ENCODE peak calls at places on chromosomes 4 and X, in five cellular contexts. G is HFF-Myc, S is prostate gland, A is fibroblast of the aortic adventitia, N is PC-3. W is an unnamed sample.
A peak's percentile ranks its signal among the peaks of the same experiment; 100 is the strongest.

GRCh38 chr4:146330392-146330791 is 116.1 kb downstream of the REELD1 start:
- DNase-seq in S (no peak), G (no peak), N (peak; percentile 68), A (peak; percentile 32), W (no peak)

GRCh38 chr4:184503869-184504300 is 29.5 kb upstream of the IRF2 start:
- DNase-seq in N (no peak), G (peak; percentile 3), A (no peak), S (no peak), W (no peak)

GRCh38 chrX:7062912-7063311 is 84.6 kb upstream of the STS start:
- DNase-seq in G (no peak), S (no peak), A (no peak), N (no peak), W (no peak)

GRCh38 chrX:154452823-154453222 is 5.3 kb upstream of the PLXNA3 start:
- DNase-seq in N (no peak), A (no peak), S (no peak), G (no peak), W (no peak)

GRCh38 chrX:126165721-126166401 is at the start of gene DCAF12L2:
- DNase-seq in S (no peak), N (no peak), A (no peak), G (no peak), W (no peak)

GRCh38 chrX:24934279-24934678 is 81.5 kb downstream of the ARX start:
- DNase-seq in N (no peak), A (no peak), G (no peak), S (no peak), W (no peak)

GRCh38 chr4:114019276-114019971 is 40.0 kb upstream of the ARSJ start:
- DNase-seq in G (no peak), A (peak; percentile 66), N (no peak), S (no peak), W (no peak)

GRCh38 chr4:21593268-21594002 is 355.1 kb downstream of the KCNIP4 start:
- DNase-seq in A (no peak), N (no peak), S (no peak), G (peak; percentile 6), W (no peak)

GRCh38 chr4:187090401-187090800 is 366.7 kb upstream of the FAT1 start:
- DNase-seq in A (no peak), S (no peak), N (no peak), G (peak; percentile 6), W (no peak)

GRCh38 chrX:43474321-43474720 is 181.8 kb upstream of the MAOA start:
- DNase-seq in S (no peak), A (no peak), G (no peak), N (peak; percentile 52), W (no peak)

GRCh38 chr4:169420291-169420690 is 149.5 kb upstream of the SH3RF1 start:
- DNase-seq in S (no peak), N (no peak), A (no peak), G (no peak), W (no peak)

GRCh38 chr4:102438873-102439614 is 62.1 kb upstream of the NFKB1 start:
- DNase-seq in N (peak; percentile 78), A (peak; percentile 97), G (peak; percentile 85), S (peak; percentile 44), W (peak; percentile 93)

GRCh38 chr4:25481648-25482047 is 104.6 kb downstream of the ANAPC4 start:
- DNase-seq in N (no peak), S (no peak), G (no peak), A (no peak), W (no peak)

GRCh38 chr4:158020175-158020574 is 152.7 kb downstream of the GASK1B start:
- DNase-seq in A (peak; percentile 90), G (peak; percentile 97), S (peak; percentile 70), N (peak; percentile 75), W (peak; percentile 85)

DNA sequence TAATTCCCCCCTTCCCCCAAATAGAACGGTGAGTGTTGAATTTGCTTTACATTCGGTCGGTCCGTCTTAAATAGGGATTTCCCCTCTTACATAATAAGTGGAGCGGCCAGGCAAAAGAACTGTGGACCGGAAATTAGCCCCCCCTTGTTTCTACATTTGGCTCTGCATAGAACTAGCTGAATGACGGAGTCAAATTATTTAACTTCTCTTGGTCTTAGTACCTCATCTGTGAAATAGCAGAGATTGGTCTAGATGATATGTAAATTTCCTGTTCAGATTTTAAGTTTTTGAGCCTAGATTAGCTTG is 1.3 kb downstream of the SPATA18 start:
- DNase-seq in N (no peak), S (peak; percentile 23), G (no peak), A (peak; percentile 28), W (no peak)
- H3K4me3 ChIP-seq in N (no peak overlapping the region), S (peak overlapping the region; percentile 48), G (peak overlapping the region; percentile 67), A (peak overlapping the region; percentile 74), W (peak overlapping the region; percentile 49)

GRCh38 chr4:139605516-139605915 is 49.5 kb upstream of the SETD7 start:
- DNase-seq in N (no peak), S (no peak), A (no peak), G (no peak), W (no peak)

GRCh38 chr4:139606600-139607301 is 50.7 kb upstream of the SETD7 start:
- DNase-seq in A (peak; percentile 74), G (no peak), N (peak; percentile 54), S (no peak), W (no peak)

GRCh38 chr4:139600662-139601061 is 44.6 kb upstream of the SETD7 start:
- DNase-seq in G (no peak), N (no peak), S (no peak), A (no peak), W (no peak)

GRCh38 chr4:139607302-139608060 is 51.5 kb upstream of the SETD7 start:
- DNase-seq in A (peak; percentile 27), N (no peak), G (no peak), S (no peak), W (no peak)

DNA sequence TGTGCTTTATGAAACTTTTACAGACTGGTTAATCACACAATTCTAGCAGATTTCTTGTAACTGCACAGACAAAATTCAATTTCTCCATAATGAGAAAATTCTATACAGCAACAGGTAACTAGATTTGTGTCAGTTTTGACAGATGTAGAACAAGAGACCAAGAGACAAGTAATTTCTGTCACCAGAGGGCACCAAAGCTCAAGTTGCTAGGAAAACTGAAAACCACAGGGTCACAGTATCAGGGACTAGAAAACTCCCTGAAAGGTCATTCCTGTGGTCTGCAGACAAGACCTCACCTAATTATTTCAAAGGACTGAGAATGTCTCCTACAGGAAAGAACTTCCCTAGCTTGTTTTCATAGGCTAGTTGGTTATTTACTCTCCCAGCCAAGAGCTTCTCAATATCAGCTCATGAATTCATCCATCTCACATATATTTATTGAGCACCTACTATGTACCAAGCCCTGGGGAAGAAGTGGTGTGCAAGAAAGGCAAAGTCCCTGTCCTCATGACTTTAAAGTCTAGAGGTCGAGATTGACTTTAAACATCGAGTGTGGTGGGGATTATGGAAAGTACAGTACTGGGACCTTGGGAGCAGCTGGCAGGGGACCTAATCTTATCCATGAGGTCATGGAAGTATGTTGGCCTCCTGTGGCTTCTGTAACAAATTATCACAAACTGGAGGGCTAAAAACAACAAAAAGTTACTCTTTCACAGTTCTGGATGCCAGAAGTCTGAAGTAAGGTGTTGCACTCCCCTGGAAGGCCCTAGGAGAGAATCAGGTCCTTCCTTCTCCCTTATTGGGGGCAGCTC is 47.8 kb upstream of the SETD7 start:
- DNase-seq in G (peak; percentile 46), A (peak; percentile 73), N (peak; percentile 73), S (peak; percentile 43), W (no peak)
- TF ChIP-seq CTCF in G (peak; percentile 61), A (peak; percentile 71), N (peak; percentile 75), S (peak; percentile 62), W (peak; percentile 58)

GRCh38 chr4:53508446-53508845 is 82.8 kb downstream of the LNX1 start:
- DNase-seq in A (peak; percentile 79), S (no peak), N (peak; percentile 79), G (no peak), W (no peak)
- H3K4me3 ChIP-seq in A (no peak overlapping the region), S (no peak overlapping the region), N (no peak overlapping the region), G (no peak overlapping the region), W (no peak overlapping the region)

GRCh38 chrX:79413009-79413408 is 45.9 kb upstream of the ITM2A start:
- DNase-seq in S (no peak), G (no peak), N (peak; percentile 39), A (peak; percentile 28), W (no peak)
- TF ChIP-seq CTCF in S (no peak), G (no peak), N (peak; percentile 62), A (peak; percentile 46), W (peak; percentile 37)

GRCh38 chrX:19512961-19513360 is 2.3 kb downstream of the MAP3K15 start:
- DNase-seq in G (no peak), N (no peak), S (no peak), A (no peak), W (no peak)

GRCh38 chrX:19515615-19516105 is 352 bp upstream of the MAP3K15 start:
- DNase-seq in N (peak; percentile 6), A (no peak), G (no peak), S (no peak), W (no peak)

GRCh38 chrX:19512359-19512758 is 2.9 kb downstream of the MAP3K15 start:
- DNase-seq in A (no peak), S (no peak), G (no peak), N (no peak), W (no peak)

GRCh38 chrX:19513383-19513782 is 1.9 kb downstream of the MAP3K15 start:
- DNase-seq in N (peak; percentile 11), A (no peak), G (no peak), S (no peak), W (no peak)

DNA sequence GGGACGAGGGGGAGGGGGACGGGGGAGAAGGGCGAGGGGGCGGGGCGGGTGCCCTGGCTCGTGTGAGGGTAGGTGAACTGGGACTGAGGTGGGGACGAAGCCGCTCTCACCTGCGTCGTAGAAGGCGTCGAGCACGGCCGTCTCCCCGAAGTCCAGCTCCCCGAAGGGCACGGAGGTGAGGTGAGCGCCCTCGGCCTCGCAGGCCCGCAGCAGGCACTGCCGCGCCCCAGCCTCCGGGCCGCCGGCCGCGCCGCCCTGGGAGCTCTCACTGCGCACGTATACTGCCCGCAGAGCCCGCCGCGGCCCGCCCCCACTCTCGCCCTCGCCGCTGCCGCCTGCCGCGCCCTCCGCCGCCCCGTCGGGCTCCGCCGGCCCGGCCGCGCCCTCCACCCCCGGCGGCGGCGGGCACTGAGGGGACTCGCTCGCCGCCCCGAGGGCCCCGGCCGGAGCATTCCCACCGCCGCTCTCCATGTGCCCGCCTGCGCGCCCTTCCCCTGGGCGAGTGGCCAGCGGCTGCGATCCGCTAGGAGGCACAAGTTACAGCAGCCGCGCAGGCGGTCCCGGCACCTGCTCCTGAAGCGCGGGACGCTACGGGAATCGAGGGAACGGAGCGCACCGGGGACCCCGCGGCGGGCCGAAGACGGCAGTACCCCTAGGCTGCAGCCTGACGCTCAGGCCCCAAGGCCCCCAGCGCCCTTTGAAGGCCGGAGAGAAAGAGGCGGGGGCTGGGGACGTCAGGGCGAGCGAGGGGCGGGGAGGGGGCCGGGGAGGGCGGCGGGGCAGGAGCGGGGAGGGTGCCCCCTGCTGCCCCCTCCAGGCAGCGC is at the start of gene MAP3K15:
- DNase-seq in A (no peak), G (no peak), S (no peak), N (peak; percentile 50), W (no peak)
- H3K4me3 ChIP-seq in A (peak within 1 kb of the TSS; percentile 22), G (no peak within 1 kb of the TSS), S (peak within 1 kb of the TSS; percentile 2), N (peak within 1 kb of the TSS; percentile 68), W (no peak within 1 kb of the TSS)

GRCh38 chrX:1205681-1206611 is 6.5 kb downstream of the CRLF2 start:
- DNase-seq in S (no peak), G (peak; percentile 65), N (peak; percentile 57), A (peak; percentile 32), W (peak; percentile 93)
- TF ChIP-seq CTCF in S (no peak), G (no peak), N (no peak), A (no peak), W (no peak)

GRCh38 chr4:68406479-68406859 is 40.8 kb upstream of the TMPRSS11E start:
- DNase-seq in N (no peak), S (no peak), G (no peak), A (no peak), W (no peak)
- H3K4me3 ChIP-seq in N (no peak overlapping the region), S (no peak overlapping the region), G (no peak overlapping the region), A (no peak overlapping the region), W (no peak overlapping the region)

W was measured in LNCaP clone FGC.